ENCODE peak calls at places on chromosome 14, in seven cellular contexts. J is stomach, P is spleen, Q is IMR-90, L is A549, G is ovary, A is H54. U is an unnamed sample.

GRCh38 chr14:71932229-71932951 is at the start of gene RGS6:
- DNase-seq in J (peak), P (no peak), Q (no peak), L (peak), G (peak), A (no peak), U (no peak)

GRCh38 chr14:104335176-104335575 is 196.8 kb downstream of the KIF26A start:
- DNase-seq in J (no peak), P (no peak), Q (no peak), L (no peak), G (peak), A (no peak), U (no peak)

GRCh38 chr14:37508500-37508899 is 86.5 kb downstream of the FOXA1 start:
- DNase-seq in J (no peak), P (no peak), Q (peak), L (no peak), G (no peak), A (no peak), U (no peak)

GRCh38 chr14:36217732-36218131 is 41.2 kb upstream of the PTCSC3 start:
- DNase-seq in J (peak), P (no peak), Q (no peak), L (no peak), G (no peak), A (no peak), U (no peak)

GRCh38 chr14:68365228-68365627 is 427.6 kb downstream of the ZFP36L1 start:
- DNase-seq in J (no peak), P (no peak), Q (peak), L (peak), G (no peak), A (no peak), U (no peak)

GRCh38 chr14:51963164-51963733 is 26.1 kb upstream of the RTRAF start:
- DNase-seq in J (no peak), P (no peak), Q (peak), L (no peak), G (no peak), A (no peak), U (no peak)

GRCh38 chr14:56862843-56863242 is 52.6 kb upstream of the OTX2 start:
- DNase-seq in J (no peak), P (no peak), Q (no peak), L (no peak), G (no peak), A (no peak), U (no peak)

GRCh38 chr14:50319293-50319692 is 7.2 kb downstream of the DMAC2L start:
- DNase-seq in J (no peak), P (no peak), Q (peak), L (no peak), G (no peak), A (no peak), U (no peak)

GRCh38 chr14:65239897-65240296 is 137.6 kb upstream of the MAX start:
- DNase-seq in J (no peak), P (no peak), Q (no peak), L (no peak), G (no peak), A (no peak), U (no peak)

GRCh38 chr14:87461704-87462103 is 531.3 kb downstream of the GALC start:
- DNase-seq in J (no peak), P (no peak), Q (no peak), L (no peak), G (no peak), A (no peak), U (no peak)

GRCh38 chr14:100523536-100524025 is 63.6 kb downstream of the BEGAIN start:
- DNase-seq in J (no peak), P (peak), Q (no peak), L (no peak), G (no peak), A (no peak), U (no peak)

GRCh38 chr14:31059152-31059924 is 33.2 kb upstream of the STRN3 start:
- DNase-seq in J (peak), P (no peak), Q (peak), L (peak), G (peak), A (no peak), U (peak)

GRCh38 chr14:89417111-89417468 is at the start of gene FOXN3:
- DNase-seq in J (peak), P (peak), Q (peak), L (peak), G (peak), A (peak), U (peak)
- TF ChIP-seq POLR2A in J (no peak), P (no peak), Q (no peak), L (no peak), G (peak), A (no peak), U (no peak)

GRCh38 chr14:74906923-74907620 is 16.0 kb downstream of the RPS6KL1 start:
- DNase-seq in J (no peak), P (peak), Q (no peak), L (no peak), G (no peak), A (no peak), U (no peak)
- TF ChIP-seq POLR2A in J (no peak), P (no peak), Q (no peak), L (no peak), G (no peak), A (no peak), U (no peak)

DNA sequence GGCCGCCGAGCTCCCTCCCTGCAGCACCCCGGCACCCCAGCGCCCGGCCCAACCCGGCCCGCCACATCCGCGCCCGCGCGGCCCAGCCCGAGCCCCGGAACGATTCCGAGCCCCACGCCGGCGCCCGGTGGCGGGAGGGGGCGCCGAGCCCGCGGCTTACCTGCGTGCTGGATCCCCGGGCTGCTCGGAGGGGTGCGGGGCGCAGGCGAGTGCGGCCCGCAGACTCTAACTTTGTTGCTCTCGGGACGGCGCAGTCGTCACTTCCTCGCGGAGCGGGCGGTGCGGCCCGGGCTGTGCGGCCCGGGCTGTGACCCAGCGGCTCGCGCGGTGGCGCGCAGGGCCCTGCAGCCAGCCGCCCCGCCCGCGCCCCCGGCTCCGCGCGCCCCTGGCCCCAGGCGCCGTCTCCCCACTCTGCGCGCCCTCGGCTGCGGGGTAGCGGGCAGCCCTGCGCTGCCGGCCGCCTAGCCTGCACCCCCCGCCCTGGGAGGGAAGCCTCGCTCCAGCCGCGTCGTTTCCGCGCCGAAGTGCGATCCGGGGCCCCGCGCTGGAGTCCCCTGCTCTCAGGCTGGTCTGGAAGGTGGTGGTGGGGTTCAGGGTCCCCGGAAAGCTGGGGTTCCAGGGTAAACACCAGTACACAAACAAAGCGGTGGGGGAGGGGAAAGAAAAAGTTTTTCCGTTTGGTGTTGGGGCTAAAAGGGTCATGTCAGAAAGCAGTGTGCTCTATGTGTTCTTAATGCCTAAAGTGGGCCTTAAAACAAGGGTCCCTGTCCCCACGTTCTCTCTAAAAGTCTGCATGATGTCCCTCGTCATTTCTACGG is 64.5 kb upstream of the PTGR2 start:
- DNase-seq in J (peak), P (peak), Q (peak), L (peak), G (peak), A (no peak), U (peak)
- TF ChIP-seq POLR2A in J (no peak), P (no peak), Q (no peak), L (peak), G (peak), A (peak), U (peak)

GRCh38 chr14:76810953-76811400 is 1.7 kb downstream of the ANGEL1 start:
- DNase-seq in J (no peak), P (no peak), Q (peak), L (peak), G (no peak), A (no peak), U (peak)

GRCh38 chr14:76812093-76812421 is 625 bp downstream of the ANGEL1 start:
- DNase-seq in J (no peak), P (no peak), Q (no peak), L (no peak), G (no peak), A (no peak), U (no peak)

GRCh38 chr14:76810525-76810924 is 2.2 kb downstream of the ANGEL1 start:
- DNase-seq in J (no peak), P (no peak), Q (no peak), L (no peak), G (no peak), A (no peak), U (no peak)

GRCh38 chr14:76811561-76811960 is 1.1 kb downstream of the ANGEL1 start:
- DNase-seq in J (no peak), P (no peak), Q (peak), L (no peak), G (no peak), A (no peak), U (peak)

GRCh38 chr14:76812422-76813383 is at the start of gene ANGEL1:
- DNase-seq in J (peak), P (peak), Q (peak), L (peak), G (peak), A (peak), U (peak)
- TF ChIP-seq POLR2A in J (no peak), P (peak), Q (no peak), L (peak), G (peak), A (peak), U (peak)

DNA sequence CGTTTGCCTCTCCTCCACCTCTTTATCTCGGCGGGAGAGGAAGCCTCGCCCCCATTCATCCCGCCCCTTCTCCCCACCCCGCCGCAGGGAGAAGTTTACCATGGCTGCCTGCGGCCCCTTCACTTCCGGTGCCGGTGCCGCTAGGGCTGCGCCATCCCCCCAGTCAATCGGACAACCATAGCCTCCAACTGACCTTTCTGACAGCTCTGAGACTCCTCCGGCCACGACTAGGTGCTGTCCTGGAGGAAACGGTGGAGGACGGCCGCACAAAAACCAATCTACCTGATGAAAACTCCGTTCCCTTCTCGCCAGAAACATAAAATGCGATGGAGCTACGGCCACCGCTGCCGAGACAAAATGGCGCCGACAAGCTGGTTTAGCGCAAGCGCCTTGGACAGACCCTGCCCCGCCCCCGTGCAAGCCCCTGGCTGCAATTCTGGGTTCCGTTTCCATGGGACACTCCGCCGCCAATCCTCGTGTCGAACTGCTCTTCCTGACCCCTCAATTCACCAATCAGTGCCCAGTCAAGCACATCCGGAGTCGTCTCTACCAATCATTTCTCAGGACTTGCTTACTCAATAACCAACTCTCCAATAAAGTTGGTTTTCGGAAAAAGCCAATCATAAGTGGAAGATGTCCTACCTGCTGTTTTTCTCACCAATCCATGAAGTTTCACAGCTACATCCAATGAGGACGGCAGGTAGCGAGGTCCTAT is 436 bp upstream of the ARID4A start:
- DNase-seq in J (peak), P (peak), Q (peak), L (peak), G (peak), A (peak), U (peak)
- TF ChIP-seq POLR2A in J (no peak), P (no peak), Q (peak), L (peak), G (peak), A (peak), U (peak)

DNA sequence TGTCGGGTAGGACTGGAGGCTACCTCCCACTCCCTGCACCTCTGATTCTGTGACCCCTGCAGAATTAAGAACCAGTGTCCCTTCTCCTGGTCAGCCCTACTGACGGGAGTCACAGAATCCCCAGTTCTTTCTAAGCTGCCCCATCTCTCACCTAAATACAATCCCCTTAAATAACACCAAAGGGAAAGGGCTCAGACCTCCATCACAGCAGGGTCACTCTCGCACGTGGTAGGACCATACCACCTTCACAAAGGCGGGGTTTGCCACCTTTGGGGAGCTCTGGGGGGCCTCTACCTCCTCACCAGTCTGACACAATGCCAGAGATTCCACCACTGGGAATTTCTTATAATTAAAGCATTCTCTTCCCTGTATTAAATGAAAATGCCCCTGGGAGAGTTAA is 35.6 kb downstream of the DAD1 start:
- DNase-seq in J (no peak), P (no peak), Q (no peak), L (no peak), G (no peak), A (no peak), U (no peak)
- TF ChIP-seq POLR2A in J (no peak), P (no peak), Q (no peak), L (no peak), G (no peak), A (no peak), U (no peak)

GRCh38 chr14:61476737-61477410 is 155.5 kb downstream of the PRKCH start:
- DNase-seq in J (peak), P (no peak), Q (peak), L (peak), G (no peak), A (no peak), U (peak)
- TF ChIP-seq POLR2A in J (no peak), P (peak), Q (no peak), L (no peak), G (peak), A (no peak), U (no peak)

GRCh38 chr14:102778616-102779351 is 1.5 kb downstream of the TRAF3 start:
- DNase-seq in J (no peak), P (no peak), Q (peak), L (no peak), G (no peak), A (no peak), U (peak)

GRCh38 chr14:102775855-102776760 is 1.1 kb upstream of the TRAF3 start:
- DNase-seq in J (peak), P (peak), Q (peak), L (peak), G (peak), A (peak), U (peak)

GRCh38 chr14:102774391-102775153 is 2.7 kb upstream of the TRAF3 start:
- DNase-seq in J (peak), P (peak), Q (peak), L (peak), G (peak), A (peak), U (peak)

GRCh38 chr14:102777711-102778615 is 714 bp downstream of the TRAF3 start:
- DNase-seq in J (no peak), P (peak), Q (peak), L (no peak), G (peak), A (no peak), U (peak)

GRCh38 chr14:102776761-102777710 is at the start of gene TRAF3:
- DNase-seq in J (peak), P (peak), Q (peak), L (peak), G (peak), A (peak), U (peak)
- TF ChIP-seq POLR2A in J (no peak), P (no peak), Q (peak), L (peak), G (no peak), A (peak), U (no peak)